ENCODE peak calls at places on chromosomes 6 and 20, in six cellular contexts. One of them, this sample, is unnamed.

GRCh38 chr6:75532521-75532920 is 38.9 kb upstream of the FILIP1 start:
- DNase-seq in DND-41: no peak
- DNase-seq in fibroblast of lung: no peak
- DNase-seq in GM23338: no peak
- DNase-seq in CD8-positive, alpha-beta T cell: no peak
- DNase-seq in thoracic aorta: no peak
- DNase-seq in this sample: no peak

GRCh38 chr6:76876922-76877553 is 586.3 kb downstream of the HTR1B start:
- DNase-seq in DND-41: no peak
- DNase-seq in fibroblast of lung: peak; percentile 6
- DNase-seq in GM23338: peak; percentile 96
- DNase-seq in CD8-positive, alpha-beta T cell: no peak
- DNase-seq in thoracic aorta: no peak
- DNase-seq in this sample: no peak

GRCh38 chr20:53865905-53866786 is 204.2 kb downstream of the BCAS1 start:
- DNase-seq in DND-41: peak; percentile 36
- DNase-seq in fibroblast of lung: peak; percentile 60
- DNase-seq in GM23338: peak; percentile 67
- DNase-seq in CD8-positive, alpha-beta T cell: no peak
- DNase-seq in thoracic aorta: no peak
- DNase-seq in this sample: no peak

GRCh38 chr6:939526-940252 is 246.8 kb upstream of the EXOC2 start:
- DNase-seq in DND-41: no peak
- DNase-seq in fibroblast of lung: peak; percentile 9
- DNase-seq in GM23338: no peak
- DNase-seq in CD8-positive, alpha-beta T cell: no peak
- DNase-seq in thoracic aorta: no peak
- DNase-seq in this sample: no peak

GRCh38 chr6:13810688-13811446 is 3.5 kb downstream of the MCUR1 start:
- DNase-seq in DND-41: no peak
- DNase-seq in fibroblast of lung: no peak
- DNase-seq in GM23338: no peak
- DNase-seq in CD8-positive, alpha-beta T cell: no peak
- DNase-seq in thoracic aorta: no peak
- DNase-seq in this sample: no peak

GRCh38 chr20:62642666-62643520 is 590 bp downstream of the SLCO4A1 start:
- DNase-seq in DND-41: peak; percentile 76
- DNase-seq in fibroblast of lung: peak; percentile 8
- DNase-seq in GM23338: peak; percentile 61
- DNase-seq in CD8-positive, alpha-beta T cell: peak; percentile 70
- DNase-seq in thoracic aorta: no peak
- DNase-seq in this sample: no peak

GRCh38 chr6:21157186-21157929 is 436.2 kb upstream of the SOX4 start:
- DNase-seq in DND-41: no peak
- DNase-seq in fibroblast of lung: no peak
- DNase-seq in GM23338: no peak
- DNase-seq in CD8-positive, alpha-beta T cell: no peak
- DNase-seq in thoracic aorta: no peak
- DNase-seq in this sample: no peak

GRCh38 chr6:36104836-36105235 is 25.5 kb upstream of the MAPK13 start:
- DNase-seq in DND-41: no peak
- DNase-seq in fibroblast of lung: peak; percentile 52
- DNase-seq in GM23338: no peak
- DNase-seq in CD8-positive, alpha-beta T cell: no peak
- DNase-seq in thoracic aorta: no peak
- DNase-seq in this sample: no peak

GRCh38 chr6:127518212-127518709 is 874 bp downstream of the MTCL3 start:
- DNase-seq in DND-41: no peak
- DNase-seq in fibroblast of lung: no peak
- DNase-seq in GM23338: peak; percentile 62
- DNase-seq in CD8-positive, alpha-beta T cell: no peak
- DNase-seq in thoracic aorta: no peak
- DNase-seq in this sample: no peak

GRCh38 chr20:41437836-41438235 is 71.2 kb upstream of the EMILIN3 start:
- DNase-seq in DND-41: no peak
- DNase-seq in fibroblast of lung: peak; percentile 6
- DNase-seq in GM23338: no peak
- DNase-seq in CD8-positive, alpha-beta T cell: no peak
- DNase-seq in thoracic aorta: no peak
- DNase-seq in this sample: no peak

GRCh38 chr20:41443667-41444066 is 77.0 kb upstream of the EMILIN3 start:
- DNase-seq in DND-41: no peak
- DNase-seq in fibroblast of lung: no peak
- DNase-seq in GM23338: no peak
- DNase-seq in CD8-positive, alpha-beta T cell: no peak
- DNase-seq in thoracic aorta: no peak
- DNase-seq in this sample: no peak

GRCh38 chr20:41444821-41445220 is 78.2 kb upstream of the EMILIN3 start:
- DNase-seq in DND-41: no peak
- DNase-seq in fibroblast of lung: no peak
- DNase-seq in GM23338: no peak
- DNase-seq in CD8-positive, alpha-beta T cell: no peak
- DNase-seq in thoracic aorta: no peak
- DNase-seq in this sample: no peak

GRCh38 chr20:41436679-41437078 is 70.1 kb upstream of the EMILIN3 start:
- DNase-seq in DND-41: no peak
- DNase-seq in fibroblast of lung: peak; percentile 77
- DNase-seq in GM23338: no peak
- DNase-seq in CD8-positive, alpha-beta T cell: no peak
- DNase-seq in thoracic aorta: no peak
- DNase-seq in this sample: no peak

DNA sequence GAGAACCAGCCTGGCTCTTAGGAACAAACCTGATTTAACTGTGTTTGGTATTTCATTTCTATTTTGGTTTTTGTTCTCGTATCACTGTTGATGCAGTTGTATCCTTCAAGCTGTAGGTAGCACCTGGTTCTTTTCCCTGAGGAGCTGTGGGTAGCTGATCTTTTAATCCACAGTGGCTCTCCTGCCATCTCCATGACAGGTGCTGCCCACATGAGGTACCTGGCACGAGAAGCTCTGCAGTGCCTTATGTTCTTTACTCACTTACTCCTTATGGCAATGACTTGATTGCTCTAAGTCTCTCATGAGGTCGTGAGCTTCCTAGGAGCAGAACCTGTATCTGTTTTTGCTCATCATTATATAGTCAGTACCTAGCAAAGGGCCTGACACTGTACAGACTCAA is 74.3 kb upstream of the EMILIN3 start:
- DNase-seq in DND-41: no peak
- DNase-seq in fibroblast of lung: no peak
- DNase-seq in GM23338: no peak
- DNase-seq in CD8-positive, alpha-beta T cell: no peak
- DNase-seq in thoracic aorta: no peak
- DNase-seq in this sample: no peak
- H3K36me3 ChIP-seq in DND-41: peaks cover 88% of the 10 kb centered on the region
- H3K36me3 ChIP-seq in fibroblast of lung: peaks cover 2% of the 10 kb centered on the region
- H3K36me3 ChIP-seq in GM23338: peaks cover 47% of the 10 kb centered on the region
- H3K36me3 ChIP-seq in CD8-positive, alpha-beta T cell: peaks cover 24% of the 10 kb centered on the region
- H3K36me3 ChIP-seq in thoracic aorta: peaks cover 46% of the 10 kb centered on the region
- H3K36me3 ChIP-seq in this sample: peaks cover 7% of the 10 kb centered on the region

GRCh38 chr6:131949615-131949908 is 1.6 kb downstream of the CCN2 start:
- DNase-seq in DND-41: no peak
- DNase-seq in fibroblast of lung: peak; percentile 97
- DNase-seq in GM23338: no peak
- DNase-seq in CD8-positive, alpha-beta T cell: no peak
- DNase-seq in thoracic aorta: no peak
- DNase-seq in this sample: no peak

GRCh38 chr6:131950767-131951575 is at the start of gene CCN2:
- DNase-seq in DND-41: no peak
- DNase-seq in fibroblast of lung: peak; percentile 97
- DNase-seq in GM23338: peak; percentile 97
- DNase-seq in CD8-positive, alpha-beta T cell: no peak
- DNase-seq in thoracic aorta: peak; percentile 67
- DNase-seq in this sample: peak; percentile 79

GRCh38 chr6:131951576-131952230 is 531 bp upstream of the CCN2 start:
- DNase-seq in DND-41: no peak
- DNase-seq in fibroblast of lung: peak; percentile 36
- DNase-seq in GM23338: peak; percentile 52
- DNase-seq in CD8-positive, alpha-beta T cell: no peak
- DNase-seq in thoracic aorta: no peak
- DNase-seq in this sample: no peak

GRCh38 chr6:131948692-131949614 is 2.2 kb downstream of the CCN2 start:
- DNase-seq in DND-41: no peak
- DNase-seq in fibroblast of lung: peak; percentile 78
- DNase-seq in GM23338: no peak
- DNase-seq in CD8-positive, alpha-beta T cell: no peak
- DNase-seq in thoracic aorta: no peak
- DNase-seq in this sample: peak; percentile 36

DNA sequence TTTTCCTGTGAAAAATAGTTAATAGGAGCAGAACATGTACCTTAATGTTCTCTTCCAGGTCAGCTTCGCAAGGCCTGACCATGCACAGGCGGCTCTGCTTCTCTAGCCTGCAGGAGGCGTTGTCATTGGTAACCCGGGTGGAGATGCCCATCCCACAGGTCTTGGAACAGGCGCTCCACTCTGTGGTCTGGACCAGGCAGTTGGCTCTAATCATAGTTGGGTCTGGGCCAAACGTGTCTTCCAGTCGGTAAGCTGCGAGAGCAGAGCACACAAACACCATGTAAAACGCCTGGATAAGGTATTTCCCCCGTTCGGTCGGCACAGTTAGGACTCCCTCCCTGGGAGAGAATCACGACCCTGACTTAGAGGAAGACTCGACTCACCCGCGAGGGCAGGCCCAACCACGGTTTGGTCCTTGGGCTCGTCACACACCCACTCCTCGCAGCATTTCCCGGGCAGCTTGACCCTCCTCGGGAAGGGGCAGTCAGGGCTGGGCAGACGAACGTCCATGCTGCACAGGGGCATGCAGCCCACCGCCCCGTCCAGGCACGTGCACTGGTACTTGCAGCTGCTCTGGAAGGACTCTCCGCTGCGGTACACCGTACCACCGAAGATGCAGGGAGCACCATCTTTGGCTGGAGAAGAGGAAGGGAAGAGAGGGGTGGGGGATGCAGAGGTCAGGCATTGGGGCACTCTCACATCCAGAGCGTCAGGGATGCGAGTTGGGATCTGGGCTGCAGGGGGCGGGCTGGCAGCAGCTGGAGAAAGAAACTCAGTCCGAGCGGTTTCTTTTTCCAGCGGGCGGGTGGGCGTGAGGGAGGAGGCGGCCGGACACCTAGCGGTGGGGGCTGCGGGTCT is 1.0 kb downstream of the CCN2 start:
- DNase-seq in DND-41: no peak
- DNase-seq in fibroblast of lung: peak; percentile 95
- DNase-seq in GM23338: peak; percentile 75
- DNase-seq in CD8-positive, alpha-beta T cell: no peak
- DNase-seq in thoracic aorta: peak; percentile 27
- DNase-seq in this sample: peak; percentile 72
- H3K4me1 ChIP-seq in DND-41: no peaks in the 10 kb centered on the region
- H3K4me1 ChIP-seq in fibroblast of lung: peaks cover 14% of the 10 kb centered on the region
- H3K4me1 ChIP-seq in GM23338: peaks cover 48% of the 10 kb centered on the region
- H3K4me1 ChIP-seq in CD8-positive, alpha-beta T cell: peaks cover 3% of the 10 kb centered on the region
- H3K4me1 ChIP-seq in thoracic aorta: peaks cover 35% of the 10 kb centered on the region
- H3K4me1 ChIP-seq in this sample: no peaks in the 10 kb centered on the region

GRCh38 chr6:110621061-110621460 is 144.6 kb upstream of the SLC22A16 start:
- DNase-seq in DND-41: no peak
- DNase-seq in fibroblast of lung: no peak
- DNase-seq in GM23338: no peak
- DNase-seq in CD8-positive, alpha-beta T cell: no peak
- DNase-seq in thoracic aorta: no peak
- DNase-seq in this sample: no peak

GRCh38 chr6:110620065-110620464 is 143.7 kb upstream of the SLC22A16 start:
- DNase-seq in DND-41: no peak
- DNase-seq in fibroblast of lung: no peak
- DNase-seq in GM23338: no peak
- DNase-seq in CD8-positive, alpha-beta T cell: no peak
- DNase-seq in thoracic aorta: no peak
- DNase-seq in this sample: no peak

GRCh38 chr6:110626442-110626841 is 150.0 kb upstream of the SLC22A16 start:
- DNase-seq in DND-41: no peak
- DNase-seq in fibroblast of lung: no peak
- DNase-seq in GM23338: no peak
- DNase-seq in CD8-positive, alpha-beta T cell: no peak
- DNase-seq in thoracic aorta: no peak
- DNase-seq in this sample: no peak

GRCh38 chr6:110625883-110626282 is 149.5 kb upstream of the SLC22A16 start:
- DNase-seq in DND-41: no peak
- DNase-seq in fibroblast of lung: peak; percentile 21
- DNase-seq in GM23338: no peak
- DNase-seq in CD8-positive, alpha-beta T cell: no peak
- DNase-seq in thoracic aorta: no peak
- DNase-seq in this sample: no peak

DNA sequence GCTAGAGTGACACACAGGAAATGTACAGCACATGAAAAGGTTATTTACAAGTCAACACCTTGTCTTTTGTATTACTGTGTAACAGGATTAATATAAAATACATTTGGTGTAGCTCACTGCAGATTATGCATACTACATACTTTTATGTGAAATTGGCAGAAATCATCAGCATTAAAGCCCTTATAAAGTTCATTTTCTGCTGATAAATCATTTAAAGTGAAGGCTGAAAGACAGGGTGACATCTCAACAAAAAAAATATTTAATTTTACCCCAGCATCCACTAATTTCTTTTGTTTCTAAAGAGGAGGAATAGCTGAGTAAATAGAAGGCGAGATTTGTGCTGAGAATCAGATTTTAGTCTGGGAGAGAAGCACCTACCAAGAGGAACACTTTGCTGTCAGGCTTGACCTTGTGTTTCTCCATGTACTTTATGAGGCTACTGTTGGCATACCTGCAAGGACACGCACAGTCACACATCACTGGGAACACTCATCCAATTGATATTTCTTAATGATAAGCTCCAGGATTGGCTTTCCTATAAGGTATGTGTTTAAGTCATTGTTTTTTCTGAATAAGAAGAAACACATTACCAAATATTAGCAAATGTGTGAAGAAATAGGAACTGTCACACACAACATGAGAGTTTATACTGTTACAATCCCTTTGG is 146.6 kb upstream of the SLC22A16 start:
- DNase-seq in DND-41: no peak
- DNase-seq in fibroblast of lung: no peak
- DNase-seq in GM23338: no peak
- DNase-seq in CD8-positive, alpha-beta T cell: no peak
- DNase-seq in thoracic aorta: no peak
- DNase-seq in this sample: no peak
- H3K36me3 ChIP-seq in DND-41: peaks cover 33% of the 10 kb centered on the region
- H3K36me3 ChIP-seq in fibroblast of lung: no peaks in the 10 kb centered on the region
- H3K36me3 ChIP-seq in GM23338: no peaks in the 10 kb centered on the region
- H3K36me3 ChIP-seq in CD8-positive, alpha-beta T cell: no peaks in the 10 kb centered on the region
- H3K36me3 ChIP-seq in thoracic aorta: peaks cover 15% of the 10 kb centered on the region
- H3K36me3 ChIP-seq in this sample: peaks cover 3% of the 10 kb centered on the region

GRCh38 chr20:58659841-58660240 is 8.8 kb downstream of the STX16 start:
- DNase-seq in DND-41: peak; percentile 12
- DNase-seq in fibroblast of lung: no peak
- DNase-seq in GM23338: peak; percentile 48
- DNase-seq in CD8-positive, alpha-beta T cell: no peak
- DNase-seq in thoracic aorta: no peak
- DNase-seq in this sample: no peak

GRCh38 chr20:58662142-58662473 is 11.0 kb downstream of the STX16 start:
- DNase-seq in DND-41: no peak
- DNase-seq in fibroblast of lung: no peak
- DNase-seq in GM23338: no peak
- DNase-seq in CD8-positive, alpha-beta T cell: no peak
- DNase-seq in thoracic aorta: no peak
- DNase-seq in this sample: no peak

GRCh38 chr20:58660855-58661254 is 9.8 kb downstream of the STX16 start:
- DNase-seq in DND-41: no peak
- DNase-seq in fibroblast of lung: no peak
- DNase-seq in GM23338: no peak
- DNase-seq in CD8-positive, alpha-beta T cell: no peak
- DNase-seq in thoracic aorta: no peak
- DNase-seq in this sample: no peak

GRCh38 chr20:58664883-58665282 is 13.8 kb downstream of the STX16 start:
- DNase-seq in DND-41: no peak
- DNase-seq in fibroblast of lung: no peak
- DNase-seq in GM23338: no peak
- DNase-seq in CD8-positive, alpha-beta T cell: no peak
- DNase-seq in thoracic aorta: no peak
- DNase-seq in this sample: no peak

GRCh38 chr20:58661298-58662141 is 10.4 kb downstream of the STX16 start:
- DNase-seq in DND-41: peak; percentile 17
- DNase-seq in fibroblast of lung: no peak
- DNase-seq in GM23338: no peak
- DNase-seq in CD8-positive, alpha-beta T cell: peak; percentile 66
- DNase-seq in thoracic aorta: no peak
- DNase-seq in this sample: no peak
- H3K4me1 ChIP-seq in DND-41: peaks cover 36% of the 10 kb centered on the region
- H3K4me1 ChIP-seq in fibroblast of lung: no peaks in the 10 kb centered on the region
- H3K4me1 ChIP-seq in GM23338: peaks cover 65% of the 10 kb centered on the region
- H3K4me1 ChIP-seq in CD8-positive, alpha-beta T cell: peaks cover 64% of the 10 kb centered on the region
- H3K4me1 ChIP-seq in thoracic aorta: peaks cover 16% of the 10 kb centered on the region
- H3K4me1 ChIP-seq in this sample: no peaks in the 10 kb centered on the region

This sample was measured in tibial nerve.